ENCODE peak calls at places on chromosomes 1 and 21, in seven cellular contexts. N is AML-193; L is activated CD4-positive, alpha-beta T cell treated with anti-CD3 and anti-CD28 coated beads for 24 hours; U is H9; P is NCI-H1092 treated with DMSO at 0.1 percent for 48 hours; B is CD8-positive, alpha-beta memory T cell; Z is non-pigmented ciliary epithelial cell. D is an unnamed sample.

GRCh38 chr1:61053712-61054608 is 28.4 kb upstream of the NFIA start:
- DNase-seq in P (no peak), U (peak), Z (no peak), B (peak), N (no peak), L (no peak), D (peak)

GRCh38 chr1:227766015-227766634 is 30.9 kb downstream of the SNAP47 start:
- DNase-seq in N (no peak), L (peak), P (peak), Z (no peak), B (peak), U (no peak), D (no peak)

GRCh38 chr1:192067360-192067759 is 90.9 kb upstream of the RGS18 start:
- DNase-seq in P (no peak), B (no peak), Z (no peak), L (no peak), U (peak), N (no peak), D (no peak)

GRCh38 chr1:48073773-48074172 is 76.6 kb upstream of the TRABD2B start:
- DNase-seq in P (no peak), U (no peak), L (no peak), Z (no peak), N (no peak), B (no peak), D (no peak)

GRCh38 chr1:51760872-51761271 is 117.7 kb downstream of the NRDC start:
- DNase-seq in P (no peak), U (no peak), B (no peak), Z (no peak), N (no peak), L (no peak), D (no peak)

GRCh38 chr1:176178316-176178715 is 28.8 kb downstream of the COP1 start:
- DNase-seq in Z (no peak), L (no peak), N (no peak), U (no peak), B (no peak), P (no peak), D (no peak)

GRCh38 chr1:1703796-1704195 is 11.2 kb upstream of the SLC35E2B start:
- DNase-seq in U (no peak), L (no peak), Z (no peak), P (no peak), B (no peak), N (no peak), D (peak)

GRCh38 chr1:206895837-206896242 is 1.4 kb upstream of the IL24 start:
- DNase-seq in N (no peak), L (no peak), U (no peak), Z (no peak), B (no peak), P (peak), D (no peak)

GRCh38 chr21:36087362-36088138 is 17.7 kb downstream of the CBR1 start:
- DNase-seq in B (no peak), L (no peak), Z (no peak), P (no peak), N (no peak), U (peak), D (no peak)

GRCh38 chr1:175434268-175434860 is 241.8 kb upstream of the KIAA0040 start:
- DNase-seq in P (no peak), B (no peak), U (peak), L (no peak), N (no peak), Z (no peak), D (no peak)

GRCh38 chr1:235074335-235075120 is 54.1 kb downstream of the TOMM20 start:
- DNase-seq in U (no peak), Z (no peak), N (no peak), L (no peak), P (peak), B (no peak), D (peak)

GRCh38 chr1:232682248-232682647 is 52.3 kb upstream of the SIPA1L2 start:
- DNase-seq in U (no peak), N (no peak), Z (no peak), L (no peak), P (no peak), B (no peak), D (no peak)

GRCh38 chr1:190098107-190098506 is 379.6 kb downstream of the BRINP3 start:
- DNase-seq in U (no peak), B (no peak), P (no peak), N (no peak), Z (no peak), L (no peak), D (no peak)

GRCh38 chr1:2478100-2478499 is 2.0 kb downstream of the PLCH2 start:
- DNase-seq in B (no peak), P (no peak), N (no peak), L (no peak), Z (no peak), U (no peak), D (no peak)

GRCh38 chr1:245856944-245857531 is 650.0 kb downstream of the SMYD3 start:
- DNase-seq in B (no peak), U (no peak), L (no peak), Z (peak), P (no peak), N (no peak), D (no peak)

GRCh38 chr1:95093296-95093695 is 20.5 kb upstream of the ALG14 start:
- DNase-seq in N (no peak), P (no peak), Z (no peak), B (no peak), U (no peak), L (no peak), D (no peak)

GRCh38 chr1:12643079-12643478 is 806 bp upstream of the AADACL4 start:
- DNase-seq in B (no peak), P (no peak), N (no peak), Z (no peak), L (no peak), U (no peak), D (no peak)

D was measured in left ventricle myocardium inferior.